ENCODE peak calls at places on chromosome 3, in seven cellular contexts. R, W, K, C, X, U and Y are unnamed samples.

GRCh38 chr3:195147649-195148121 is 123.3 kb downstream of the XXYLT1 start:
- DNase-seq in R (no peak), W (no peak), K (peak), C (no peak), X (peak), U (peak), Y (peak)

GRCh38 chr3:100993309-100993708 is at the start of gene ABI3BP:
- DNase-seq in R (peak), W (no peak), K (peak), C (peak), X (peak), U (peak), Y (no peak)

GRCh38 chr3:119323401-119324107 is 29.4 kb downstream of the ARHGAP31 start:
- DNase-seq in R (peak), W (peak), K (no peak), C (no peak), X (no peak), U (no peak), Y (peak)

GRCh38 chr3:193984378-193984777 is 151.6 kb upstream of the HES1 start:
- DNase-seq in R (no peak), W (no peak), K (no peak), C (no peak), X (no peak), U (no peak), Y (no peak)

GRCh38 chr3:16369885-16370284 is 104.9 kb downstream of the OXNAD1 start:
- DNase-seq in R (peak), W (no peak), K (no peak), C (no peak), X (no peak), U (no peak), Y (no peak)

GRCh38 chr3:155753038-155753647 is 8.3 kb upstream of the PLCH1 start:
- DNase-seq in R (no peak), W (no peak), K (no peak), C (no peak), X (no peak), U (no peak), Y (no peak)

GRCh38 chr3:54547051-54547450 is 380.8 kb downstream of the LRTM1 start:
- DNase-seq in R (no peak), W (no peak), K (no peak), C (no peak), X (no peak), U (no peak), Y (no peak)

GRCh38 chr3:40877651-40878463 is 321.4 kb upstream of the CTNNB1 start:
- DNase-seq in R (no peak), W (no peak), K (peak), C (peak), X (peak), U (peak), Y (no peak)

GRCh38 chr3:119276657-119277056 is 17.5 kb upstream of the ARHGAP31 start:
- DNase-seq in R (no peak), W (no peak), K (no peak), C (no peak), X (no peak), U (no peak), Y (no peak)

GRCh38 chr3:24741506-24741905 is 246.9 kb upstream of the THRB start:
- DNase-seq in R (no peak), W (no peak), K (no peak), C (no peak), X (no peak), U (no peak), Y (no peak)

GRCh38 chr3:120172070-120172469 is 77.8 kb upstream of the GSK3B start:
- DNase-seq in R (no peak), W (no peak), K (no peak), C (peak), X (no peak), U (no peak), Y (no peak)

GRCh38 chr3:128112406-128112968 is 11.1 kb downstream of the RUVBL1 start:
- DNase-seq in R (no peak), W (peak), K (peak), C (peak), X (no peak), U (no peak), Y (peak)

GRCh38 chr3:107578523-107578922 is 55.8 kb downstream of the BBX start:
- DNase-seq in R (peak), W (no peak), K (no peak), C (no peak), X (no peak), U (no peak), Y (no peak)

GRCh38 chr3:17204049-17204650 is 319.4 kb downstream of the PLCL2 start:
- DNase-seq in R (no peak), W (no peak), K (no peak), C (no peak), X (no peak), U (no peak), Y (no peak)

GRCh38 chr3:7322957-7323679 is 462.2 kb downstream of the GRM7 start:
- DNase-seq in R (no peak), W (no peak), K (no peak), C (no peak), X (no peak), U (no peak), Y (no peak)

GRCh38 chr3:129058441-129059194 is 2.0 kb upstream of the GP9 start:
- DNase-seq in R (peak), W (peak), K (no peak), C (no peak), X (no peak), U (peak), Y (no peak)

GRCh38 chr3:53089511-53089910 is 40.7 kb downstream of the RFT1 start:
- DNase-seq in R (no peak), W (no peak), K (peak), C (peak), X (no peak), U (no peak), Y (no peak)

GRCh38 chr3:170961616-170962400 is 53.4 kb upstream of the EIF5A2 start:
- DNase-seq in R (no peak), W (no peak), K (peak), C (no peak), X (no peak), U (no peak), Y (peak)

GRCh38 chr3:7632305-7632704 is 771.4 kb downstream of the GRM7 start:
- DNase-seq in R (no peak), W (no peak), K (no peak), C (no peak), X (no peak), U (no peak), Y (no peak)

GRCh38 chr3:187066228-187066995 is 72.9 kb downstream of the RPL39L start:
- DNase-seq in R (peak), W (peak), K (no peak), C (no peak), X (no peak), U (no peak), Y (peak)

GRCh38 chr3:108322352-108322751 is 26.0 kb downstream of the HHLA2 start:
- DNase-seq in R (no peak), W (no peak), K (no peak), C (no peak), X (no peak), U (no peak), Y (peak)

GRCh38 chr3:69739204-69740102 is at the start of gene MITF:
- DNase-seq in R (peak), W (no peak), K (peak), C (peak), X (peak), U (peak), Y (peak)

GRCh38 chr3:69738291-69738690 is 973 bp upstream of the MITF start:
- DNase-seq in R (no peak), W (no peak), K (no peak), C (no peak), X (no peak), U (no peak), Y (no peak)

GRCh38 chr3:69738859-69739203 is 433 bp upstream of the MITF start:
- DNase-seq in R (no peak), W (no peak), K (no peak), C (no peak), X (no peak), U (no peak), Y (no peak)

GRCh38 chr3:69741057-69741830 is 2.0 kb downstream of the MITF start:
- DNase-seq in R (no peak), W (no peak), K (no peak), C (no peak), X (no peak), U (no peak), Y (no peak)

GRCh38 chr3:69740103-69741021 is 1.1 kb downstream of the MITF start:
- DNase-seq in R (peak), W (no peak), K (no peak), C (no peak), X (peak), U (peak), Y (no peak)
- H3K27ac ChIP-seq in R (no peak), W (no peak), K (no peak), C (peak), X (peak), U (peak), Y (no peak)

DNA sequence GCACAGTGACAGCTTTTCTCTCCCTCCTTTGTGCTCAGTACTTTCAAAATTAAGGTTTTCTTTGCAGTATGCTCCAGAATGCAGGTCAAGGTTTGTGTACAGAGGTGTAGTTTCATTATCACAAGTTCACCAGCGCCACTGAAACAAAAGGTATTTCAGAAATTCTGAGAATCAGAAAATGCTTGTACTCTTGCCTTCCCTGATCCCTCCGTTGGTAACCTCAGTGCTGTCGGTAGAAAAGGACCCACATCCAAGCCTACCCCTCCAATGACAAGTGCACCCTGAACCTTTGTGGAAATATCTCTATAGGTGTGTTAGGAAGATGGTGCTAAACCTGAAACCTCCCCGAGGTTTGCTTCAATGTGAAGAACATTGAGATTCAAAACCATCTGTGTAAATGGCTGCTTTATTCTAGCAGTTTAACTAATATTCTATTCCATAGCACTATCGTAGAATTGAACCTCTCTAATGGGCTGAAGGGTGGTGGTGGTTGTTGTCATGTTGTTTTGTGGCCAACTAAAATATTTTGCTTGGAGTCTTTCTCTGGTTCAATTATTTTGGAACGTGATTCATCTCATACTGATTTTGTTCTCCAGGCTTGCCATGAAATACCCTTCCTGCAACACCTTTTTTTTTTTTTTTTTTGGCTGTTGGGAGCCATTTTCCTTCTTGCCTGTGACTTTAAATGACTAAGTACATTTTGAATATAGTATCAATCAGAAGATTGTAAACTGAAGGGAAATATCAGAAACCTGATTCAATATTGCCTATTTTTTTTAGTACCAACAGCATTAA is 20.7 kb downstream of the ZBTB38 start:
- DNase-seq in R (no peak), W (no peak), K (no peak), C (no peak), X (no peak), U (no peak), Y (peak)
- H3K4me3 ChIP-seq in R (no peak), W (peak), K (no peak), C (no peak), X (peak), U (peak), Y (peak)

GRCh38 chr3:123755508-123755907 is 128.6 kb downstream of the MYLK start:
- DNase-seq in R (no peak), W (no peak), K (no peak), C (no peak), X (no peak), U (no peak), Y (no peak)

GRCh38 chr3:123752228-123752627 is 131.9 kb downstream of the MYLK start:
- DNase-seq in R (no peak), W (no peak), K (no peak), C (no peak), X (no peak), U (no peak), Y (no peak)

GRCh38 chr3:123755085-123755484 is 129.0 kb downstream of the MYLK start:
- DNase-seq in R (peak), W (no peak), K (no peak), C (no peak), X (peak), U (peak), Y (no peak)

GRCh38 chr3:123751478-123751877 is 132.7 kb downstream of the MYLK start:
- DNase-seq in R (no peak), W (no peak), K (no peak), C (no peak), X (no peak), U (no peak), Y (no peak)

DNA sequence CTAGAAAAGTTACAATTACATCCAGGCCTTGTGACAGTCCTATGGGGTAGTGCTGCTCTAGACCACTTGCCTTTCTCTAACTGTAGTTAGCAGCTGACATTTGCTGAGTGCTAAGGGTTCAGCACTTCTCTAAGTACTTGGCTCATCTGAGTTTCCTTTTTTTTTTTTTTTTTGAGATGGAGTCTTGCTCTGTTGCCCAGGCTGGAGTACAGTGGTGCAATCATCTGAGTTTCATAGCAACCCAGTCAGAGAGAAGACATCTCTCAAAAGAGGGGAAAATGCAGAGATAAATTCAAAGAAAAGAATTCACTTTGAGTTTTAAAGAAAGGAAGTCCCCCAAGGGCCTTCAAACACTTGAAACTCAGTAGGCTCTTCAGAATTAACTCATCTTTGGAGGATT is 130.8 kb downstream of the MYLK start:
- DNase-seq in R (no peak), W (no peak), K (no peak), C (no peak), X (no peak), U (no peak), Y (no peak)
- H3K27ac ChIP-seq in R (no peak), W (no peak), K (no peak), C (no peak), X (no peak), U (peak), Y (no peak)

GRCh38 chr3:45226206-45226915 is at the start of gene TMEM158:
- DNase-seq in R (peak), W (peak), K (peak), C (peak), X (peak), U (peak), Y (peak)
- H3K4me3 ChIP-seq in R (peak), W (peak), K (peak), C (peak), X (peak), U (peak), Y (peak)

DNA sequence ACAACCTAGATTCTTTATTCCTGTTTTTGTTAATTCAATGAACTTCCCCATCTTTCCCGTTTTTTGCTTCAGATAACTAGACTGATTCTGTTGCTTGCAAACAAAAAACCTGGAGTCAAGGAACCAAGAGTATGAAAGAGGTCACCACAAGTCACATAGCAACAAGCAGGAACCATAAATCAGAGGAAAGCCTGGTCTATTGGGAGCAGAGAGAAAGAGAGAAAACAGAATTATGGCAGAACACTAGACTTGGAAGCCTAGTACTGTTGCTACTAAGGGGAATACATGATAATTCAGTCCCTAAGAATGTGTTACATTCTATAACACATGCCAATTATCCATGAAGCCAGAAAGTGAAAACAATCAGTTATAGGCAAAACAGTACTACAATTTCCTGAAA is 63.1 kb downstream of the TBL1XR1 start:
- DNase-seq in R (no peak), W (no peak), K (no peak), C (no peak), X (no peak), U (no peak), Y (no peak)
- H3K27ac ChIP-seq in R (peak), W (no peak), K (no peak), C (no peak), X (no peak), U (no peak), Y (no peak)